ENCODE peak calls at places on chromosomes 4 and X, in five cellular contexts. W, H, Y, S and K are unnamed samples.

GRCh38 chrX:53458082-53458481 is 23.9 kb upstream of the HSD17B10 start:
- DNase-seq in W (no peak), S (peak; percentile 52), H (peak; percentile 48), Y (no peak), K (no peak)

GRCh38 chr4:34939073-34939472 is 1305.2 kb downstream of the ARAP2 start:
- DNase-seq in Y (no peak), S (no peak), H (no peak), W (no peak), K (no peak)

GRCh38 chr4:169993531-169993930 is 32.7 kb downstream of the MFAP3L start:
- DNase-seq in Y (peak; percentile 35), H (no peak), W (peak; percentile 9), S (no peak), K (no peak)

GRCh38 chr4:107133965-107134364 is 97.9 kb upstream of the DKK2 start:
- DNase-seq in Y (no peak), W (no peak), H (no peak), S (no peak), K (no peak)

GRCh38 chrX:133265331-133265730 is 47.2 kb upstream of the TFDP3 start:
- DNase-seq in Y (no peak), S (no peak), W (no peak), H (no peak), K (no peak)

GRCh38 chr4:138188406-138189084 is 53.6 kb downstream of the SLC7A11 start:
- DNase-seq in Y (no peak), W (no peak), H (peak; percentile 33), S (peak; percentile 21), K (no peak)

GRCh38 chrX:80550722-80551121 is 130.5 kb downstream of the TENT5D start:
- DNase-seq in S (no peak), Y (no peak), W (no peak), H (no peak), K (no peak)

GRCh38 chr4:149911995-149912394 is 96.4 kb upstream of the IQCM start:
- DNase-seq in S (peak; percentile 7), W (no peak), Y (no peak), H (peak; percentile 9), K (no peak)

GRCh38 chrX:23333842-23334535 is 660 bp upstream of the PTCHD1 start:
- DNase-seq in Y (no peak), S (peak; percentile 4), H (no peak), W (no peak), K (no peak)

GRCh38 chr4:13537832-13538177 is 6.5 kb downstream of the NKX3-2 start:
- DNase-seq in S (no peak), Y (no peak), W (no peak), H (no peak), K (no peak)

GRCh38 chr4:159487284-159487747 is 384.4 kb downstream of the RAPGEF2 start:
- DNase-seq in Y (peak; percentile 34), S (peak; percentile 84), H (peak; percentile 85), W (peak; percentile 26), K (peak; percentile 53)
- H3K4me3 ChIP-seq in Y (peak overlapping the region; percentile 24), S (no peak overlapping the region), H (no peak overlapping the region), W (no peak overlapping the region), K (no peak overlapping the region)

GRCh38 chrX:13688772-13689518 is at the start of gene RAB9A:
- DNase-seq in S (peak; percentile 87), Y (peak; percentile 77), W (peak; percentile 72), H (peak; percentile 66), K (no peak)

GRCh38 chrX:13692771-13693231 is 3.9 kb downstream of the RAB9A start:
- DNase-seq in W (no peak), H (no peak), S (no peak), Y (no peak), K (no peak)

GRCh38 chrX:13691845-13692334 is 3.0 kb downstream of the RAB9A start:
- DNase-seq in S (no peak), Y (no peak), W (no peak), H (no peak), K (no peak)

GRCh38 chrX:13689519-13690211 is 737 bp downstream of the RAB9A start:
- DNase-seq in S (peak; percentile 43), H (peak; percentile 32), Y (no peak), W (no peak), K (no peak)

GRCh38 chrX:13690836-13691235 is 1.9 kb downstream of the RAB9A start:
- DNase-seq in H (no peak), W (no peak), Y (no peak), S (peak; percentile 21), K (no peak)
- TF ChIP-seq CTCF in H (no peak), W (no peak), Y (no peak), S (peak; percentile 14), K (peak; percentile 12)

DNA sequence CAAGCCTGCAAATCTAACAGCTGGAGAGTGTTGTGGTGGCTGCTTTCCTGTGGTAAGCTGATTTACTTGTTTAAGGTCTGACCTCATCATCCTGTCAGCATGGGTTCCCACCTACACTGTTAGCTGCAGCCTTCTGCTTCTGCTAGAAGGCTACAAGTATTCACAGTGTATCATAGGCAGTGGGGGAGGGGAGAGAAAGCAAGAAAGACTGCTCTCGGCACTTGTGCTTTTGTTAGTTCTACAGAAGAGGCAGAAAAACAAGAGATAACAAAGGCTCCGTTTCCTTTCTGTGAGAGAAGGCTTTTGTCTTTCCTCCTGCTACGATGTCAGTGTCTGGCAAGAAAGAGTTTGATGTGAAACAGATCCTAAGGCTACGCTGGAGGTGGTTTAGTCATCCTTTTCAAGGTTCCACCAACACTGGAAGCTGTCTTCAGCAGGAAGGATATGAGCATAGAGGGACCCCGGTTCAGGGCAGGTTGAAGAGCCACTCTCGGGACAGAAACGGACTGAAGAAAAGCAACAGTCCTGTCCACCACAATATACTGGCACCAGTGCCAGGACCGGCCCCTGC is at the start of gene KLHL4:
- DNase-seq in Y (peak; percentile 16), S (no peak), H (peak; percentile 87), W (no peak), K (no peak)
- H3K4me3 ChIP-seq in Y (peak within 1 kb of the TSS; percentile 61), S (no peak within 1 kb of the TSS), H (peak within 1 kb of the TSS; percentile 55), W (peak within 1 kb of the TSS; percentile 35), K (no peak within 1 kb of the TSS)

GRCh38 chrX:110420771-110421498 is 62.3 kb downstream of the RTL9 start:
- DNase-seq in W (no peak), S (peak; percentile 27), Y (peak; percentile 37), H (no peak), K (no peak)
- TF ChIP-seq CTCF in W (no peak), S (peak; percentile 24), Y (peak; percentile 16), H (peak; percentile 29), K (no peak)

DNA sequence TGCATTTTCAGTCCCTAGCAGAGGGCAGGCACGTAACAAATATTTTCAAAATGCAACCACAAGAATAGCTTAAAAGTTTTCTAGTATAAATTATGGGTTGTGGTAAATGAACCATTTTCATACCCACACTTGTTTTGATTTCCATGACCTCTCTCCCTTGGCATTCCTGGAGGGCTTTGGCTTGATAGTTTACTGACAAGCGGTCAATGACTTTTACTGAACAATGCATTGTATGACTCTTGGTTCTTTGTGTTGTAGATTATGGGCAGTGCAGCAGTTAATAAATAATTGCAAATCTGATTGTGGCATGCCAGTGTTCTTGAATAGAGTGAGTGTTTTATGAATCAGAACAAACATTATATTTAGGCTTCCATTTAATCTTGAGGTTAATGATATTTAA is 285.2 kb upstream of the ARX start:
- DNase-seq in H (no peak), W (no peak), Y (no peak), S (no peak), K (no peak)
- H3K4me3 ChIP-seq in H (no peak overlapping the region), W (no peak overlapping the region), Y (no peak overlapping the region), S (no peak overlapping the region), K (no peak overlapping the region)

DNA sequence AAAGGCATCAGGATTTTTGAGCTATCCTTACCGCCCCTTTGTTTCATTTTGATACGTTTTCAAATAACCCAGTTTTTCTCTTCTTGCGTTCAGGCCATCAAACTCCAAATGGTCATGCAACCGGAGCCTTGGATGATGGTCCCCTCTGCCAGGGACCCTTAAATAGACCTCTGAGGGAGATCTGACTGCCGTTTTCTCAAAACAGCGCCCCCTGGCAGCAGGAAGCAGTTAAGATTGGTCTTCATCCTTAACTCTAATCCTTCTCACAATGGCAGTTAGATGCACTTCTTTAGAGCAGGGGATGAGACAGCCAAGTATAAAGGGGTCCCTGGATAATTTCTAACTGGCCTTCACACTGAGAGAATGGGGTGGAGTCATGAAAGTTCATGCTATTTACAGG is 525.0 kb upstream of the SPANXN1 start:
- DNase-seq in H (no peak), Y (no peak), W (no peak), S (no peak), K (no peak)
- TF ChIP-seq CTCF in H (no peak), Y (no peak), W (no peak), S (no peak), K (no peak)

DNA sequence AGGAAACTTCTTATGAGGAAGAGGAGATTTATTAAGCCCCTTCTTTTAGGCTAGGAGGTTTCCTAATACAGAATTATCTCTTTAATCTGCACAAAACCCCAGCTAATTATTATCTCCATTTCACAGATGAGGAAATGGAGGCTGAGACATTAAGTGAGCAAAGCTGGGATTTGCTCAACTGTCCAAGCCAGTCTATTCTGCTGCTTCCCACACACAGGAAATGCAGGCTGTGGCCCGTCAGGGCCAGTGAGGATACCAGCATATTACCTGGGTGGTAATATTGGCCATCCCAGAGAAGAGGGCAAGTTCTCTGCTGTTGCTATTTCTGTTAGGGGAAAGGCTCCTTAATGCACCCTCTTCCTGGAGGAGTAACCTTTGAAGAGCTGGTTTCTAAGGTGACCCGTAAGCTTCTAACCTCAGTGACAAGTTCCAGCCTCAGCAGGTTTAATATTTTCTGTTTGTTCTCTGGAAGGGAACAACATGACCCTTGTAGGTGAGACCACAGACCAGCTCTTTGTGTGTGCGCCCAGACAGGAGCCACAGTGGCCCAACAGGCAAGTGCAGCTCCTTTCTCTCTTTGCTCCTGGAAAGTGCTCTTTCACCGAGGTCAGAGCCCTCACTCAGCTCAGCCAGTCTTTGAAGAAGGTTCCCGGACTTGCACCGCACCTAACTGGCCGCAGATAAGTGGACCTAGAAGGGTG is 35.6 kb downstream of the TBC1D9 start:
- DNase-seq in S (no peak), H (no peak), Y (no peak), W (no peak), K (no peak)
- H3K4me3 ChIP-seq in S (no peak overlapping the region), H (no peak overlapping the region), Y (no peak overlapping the region), W (no peak overlapping the region), K (no peak overlapping the region)

GRCh38 chr4:28014469-28014868 is 1153.8 kb downstream of the STIM2 start:
- DNase-seq in H (no peak), S (no peak), W (no peak), Y (no peak), K (no peak)

GRCh38 chr4:28010543-28011235 is 1150.0 kb downstream of the STIM2 start:
- DNase-seq in Y (no peak), H (peak; percentile 17), W (no peak), S (no peak), K (peak; percentile 21)

GRCh38 chr4:28015996-28016395 is 1155.4 kb downstream of the STIM2 start:
- DNase-seq in H (no peak), W (no peak), Y (no peak), S (no peak), K (no peak)
- TF ChIP-seq CTCF in H (no peak), W (no peak), Y (no peak), S (no peak), K (no peak)